ENCODE peak calls at places on chromosome 20, in nine cellular contexts. One of them, this sample, is unnamed.

GRCh38 chr20:9025643-9026042 is 43.2 kb upstream of the PLCB4 start:
- DNase-seq in Kasumi-1: no peak
- DNase-seq in PC-9: no peak
- DNase-seq in neural crest cell: no peak
- DNase-seq in smooth muscle cell of the brain vasculature: no peak
- DNase-seq in astrocyte of the spinal cord: peak
- DNase-seq in COR-L47: no peak
- DNase-seq in NCI-H1092: no peak
- DNase-seq in HTR-8/SVneo: no peak
- DNase-seq in this sample: no peak

GRCh38 chr20:50415516-50416268 is 94.5 kb upstream of the PTPN1 start:
- DNase-seq in neural crest cell: no peak
- DNase-seq in astrocyte of the spinal cord: peak
- DNase-seq in PC-9: peak
- DNase-seq in HTR-8/SVneo: no peak
- DNase-seq in smooth muscle cell of the brain vasculature: peak
- DNase-seq in COR-L47: no peak
- DNase-seq in NCI-H1092: no peak
- DNase-seq in Kasumi-1: no peak
- DNase-seq in this sample: peak

GRCh38 chr20:34069341-34070078 is 42.5 kb downstream of the EIF2S2 start:
- DNase-seq in HTR-8/SVneo: peak
- DNase-seq in Kasumi-1: peak
- DNase-seq in NCI-H1092: peak
- DNase-seq in smooth muscle cell of the brain vasculature: peak
- DNase-seq in astrocyte of the spinal cord: peak
- DNase-seq in COR-L47: peak
- DNase-seq in PC-9: peak
- DNase-seq in neural crest cell: peak
- DNase-seq in this sample: peak

GRCh38 chr20:26276811-26277210 is 580.2 kb upstream of the ZNF337 start:
- DNase-seq in smooth muscle cell of the brain vasculature: no peak
- DNase-seq in HTR-8/SVneo: no peak
- DNase-seq in neural crest cell: no peak
- DNase-seq in Kasumi-1: no peak
- DNase-seq in astrocyte of the spinal cord: peak
- DNase-seq in COR-L47: peak
- DNase-seq in NCI-H1092: peak
- DNase-seq in PC-9: no peak
- DNase-seq in this sample: no peak

GRCh38 chr20:62516345-62516744 is 40.5 kb upstream of the GATA5 start:
- DNase-seq in smooth muscle cell of the brain vasculature: no peak
- DNase-seq in PC-9: peak
- DNase-seq in neural crest cell: no peak
- DNase-seq in NCI-H1092: no peak
- DNase-seq in HTR-8/SVneo: peak
- DNase-seq in Kasumi-1: no peak
- DNase-seq in astrocyte of the spinal cord: no peak
- DNase-seq in COR-L47: no peak
- DNase-seq in this sample: no peak

GRCh38 chr20:5549200-5549599 is 201.0 kb upstream of the SHLD1 start:
- DNase-seq in Kasumi-1: no peak
- DNase-seq in PC-9: no peak
- DNase-seq in astrocyte of the spinal cord: no peak
- DNase-seq in COR-L47: no peak
- DNase-seq in neural crest cell: no peak
- DNase-seq in smooth muscle cell of the brain vasculature: no peak
- DNase-seq in HTR-8/SVneo: no peak
- DNase-seq in NCI-H1092: no peak
- DNase-seq in this sample: no peak

GRCh38 chr20:57514273-57514751 is 10.6 kb downstream of the CTCFL start:
- DNase-seq in Kasumi-1: peak
- DNase-seq in PC-9: peak
- DNase-seq in smooth muscle cell of the brain vasculature: peak
- DNase-seq in HTR-8/SVneo: peak
- DNase-seq in astrocyte of the spinal cord: peak
- DNase-seq in COR-L47: peak
- DNase-seq in neural crest cell: peak
- DNase-seq in NCI-H1092: peak
- DNase-seq in this sample: no peak

GRCh38 chr20:57743450-57744095 is 33.8 kb upstream of the PMEPA1 start:
- DNase-seq in Kasumi-1: no peak
- DNase-seq in neural crest cell: no peak
- DNase-seq in NCI-H1092: no peak
- DNase-seq in astrocyte of the spinal cord: no peak
- DNase-seq in COR-L47: no peak
- DNase-seq in smooth muscle cell of the brain vasculature: no peak
- DNase-seq in PC-9: no peak
- DNase-seq in HTR-8/SVneo: no peak
- DNase-seq in this sample: no peak

GRCh38 chr20:64280460-64280843 is 24.9 kb downstream of the PCMTD2 start:
- DNase-seq in astrocyte of the spinal cord: no peak
- DNase-seq in NCI-H1092: no peak
- DNase-seq in HTR-8/SVneo: no peak
- DNase-seq in COR-L47: no peak
- DNase-seq in smooth muscle cell of the brain vasculature: no peak
- DNase-seq in Kasumi-1: no peak
- DNase-seq in neural crest cell: no peak
- DNase-seq in PC-9: no peak
- DNase-seq in this sample: no peak

GRCh38 chr20:2697768-2698167 is 5.2 kb downstream of the EBF4 start:
- DNase-seq in HTR-8/SVneo: no peak
- DNase-seq in smooth muscle cell of the brain vasculature: no peak
- DNase-seq in NCI-H1092: peak
- DNase-seq in astrocyte of the spinal cord: no peak
- DNase-seq in COR-L47: no peak
- DNase-seq in Kasumi-1: no peak
- DNase-seq in PC-9: no peak
- DNase-seq in neural crest cell: no peak
- DNase-seq in this sample: peak

GRCh38 chr20:41608606-41609005 is 9.6 kb downstream of the CHD6 start:
- DNase-seq in neural crest cell: no peak
- DNase-seq in COR-L47: no peak
- DNase-seq in HTR-8/SVneo: no peak
- DNase-seq in astrocyte of the spinal cord: no peak
- DNase-seq in Kasumi-1: no peak
- DNase-seq in smooth muscle cell of the brain vasculature: no peak
- DNase-seq in PC-9: no peak
- DNase-seq in NCI-H1092: no peak
- DNase-seq in this sample: no peak

GRCh38 chr20:615494-615893 is 5.4 kb upstream of the TCF15 start:
- DNase-seq in neural crest cell: no peak
- DNase-seq in PC-9: no peak
- DNase-seq in NCI-H1092: no peak
- DNase-seq in COR-L47: no peak
- DNase-seq in Kasumi-1: no peak
- DNase-seq in smooth muscle cell of the brain vasculature: no peak
- DNase-seq in HTR-8/SVneo: no peak
- DNase-seq in astrocyte of the spinal cord: no peak
- DNase-seq in this sample: no peak

GRCh38 chr20:41321003-41321402 is 3.5 kb upstream of the ZHX3 start:
- DNase-seq in HTR-8/SVneo: no peak
- DNase-seq in NCI-H1092: no peak
- DNase-seq in Kasumi-1: peak
- DNase-seq in astrocyte of the spinal cord: no peak
- DNase-seq in PC-9: no peak
- DNase-seq in neural crest cell: no peak
- DNase-seq in COR-L47: no peak
- DNase-seq in smooth muscle cell of the brain vasculature: no peak
- DNase-seq in this sample: no peak

GRCh38 chr20:11716239-11716944 is 201.3 kb upstream of the BTBD3 start:
- DNase-seq in PC-9: peak
- DNase-seq in NCI-H1092: peak
- DNase-seq in smooth muscle cell of the brain vasculature: peak
- DNase-seq in astrocyte of the spinal cord: peak
- DNase-seq in HTR-8/SVneo: peak
- DNase-seq in neural crest cell: peak
- DNase-seq in COR-L47: peak
- DNase-seq in Kasumi-1: peak
- DNase-seq in this sample: peak

GRCh38 chr20:62918137-62918536 is 8.2 kb downstream of the DIDO1 start:
- DNase-seq in Kasumi-1: no peak
- DNase-seq in NCI-H1092: no peak
- DNase-seq in HTR-8/SVneo: no peak
- DNase-seq in neural crest cell: no peak
- DNase-seq in PC-9: no peak
- DNase-seq in COR-L47: no peak
- DNase-seq in astrocyte of the spinal cord: no peak
- DNase-seq in smooth muscle cell of the brain vasculature: no peak
- DNase-seq in this sample: no peak

GRCh38 chr20:10076126-10077080 is 41.6 kb downstream of the ANKEF1 start:
- DNase-seq in NCI-H1092: no peak
- DNase-seq in COR-L47: no peak
- DNase-seq in neural crest cell: no peak
- DNase-seq in Kasumi-1: no peak
- DNase-seq in astrocyte of the spinal cord: peak
- DNase-seq in PC-9: no peak
- DNase-seq in smooth muscle cell of the brain vasculature: no peak
- DNase-seq in HTR-8/SVneo: no peak
- DNase-seq in this sample: no peak

GRCh38 chr20:62282877-62283503 is 19.8 kb upstream of the ADRM1 start:
- DNase-seq in COR-L47: no peak
- DNase-seq in Kasumi-1: no peak
- DNase-seq in smooth muscle cell of the brain vasculature: no peak
- DNase-seq in HTR-8/SVneo: no peak
- DNase-seq in neural crest cell: no peak
- DNase-seq in NCI-H1092: no peak
- DNase-seq in PC-9: no peak
- DNase-seq in astrocyte of the spinal cord: no peak
- DNase-seq in this sample: peak

GRCh38 chr20:37071481-37071911 is 24.3 kb downstream of the RBL1 start:
- DNase-seq in neural crest cell: no peak
- DNase-seq in Kasumi-1: peak
- DNase-seq in smooth muscle cell of the brain vasculature: no peak
- DNase-seq in astrocyte of the spinal cord: peak
- DNase-seq in HTR-8/SVneo: no peak
- DNase-seq in COR-L47: no peak
- DNase-seq in PC-9: no peak
- DNase-seq in NCI-H1092: no peak
- DNase-seq in this sample: no peak

GRCh38 chr20:50628326-50628725 is 63.0 kb downstream of the RIPOR3 start:
- DNase-seq in Kasumi-1: no peak
- DNase-seq in COR-L47: peak
- DNase-seq in PC-9: no peak
- DNase-seq in NCI-H1092: no peak
- DNase-seq in astrocyte of the spinal cord: no peak
- DNase-seq in smooth muscle cell of the brain vasculature: no peak
- DNase-seq in neural crest cell: no peak
- DNase-seq in HTR-8/SVneo: no peak
- DNase-seq in this sample: peak

GRCh38 chr20:63497946-63498935 is 642 bp downstream of the EEF1A2 start:
- DNase-seq in neural crest cell: no peak
- DNase-seq in PC-9: peak
- DNase-seq in COR-L47: peak
- DNase-seq in NCI-H1092: no peak
- DNase-seq in smooth muscle cell of the brain vasculature: no peak
- DNase-seq in HTR-8/SVneo: no peak
- DNase-seq in Kasumi-1: no peak
- DNase-seq in astrocyte of the spinal cord: no peak
- DNase-seq in this sample: peak

GRCh38 chr20:54067606-54068174 is 2.7 kb downstream of the BCAS1 start:
- DNase-seq in astrocyte of the spinal cord: peak
- DNase-seq in smooth muscle cell of the brain vasculature: no peak
- DNase-seq in NCI-H1092: no peak
- DNase-seq in Kasumi-1: no peak
- DNase-seq in PC-9: peak
- DNase-seq in neural crest cell: no peak
- DNase-seq in COR-L47: no peak
- DNase-seq in HTR-8/SVneo: peak
- DNase-seq in this sample: no peak

GRCh38 chr20:25058051-25058796 is at the start of gene ACSS1:
- DNase-seq in smooth muscle cell of the brain vasculature: no peak
- DNase-seq in astrocyte of the spinal cord: peak
- DNase-seq in NCI-H1092: no peak
- DNase-seq in neural crest cell: no peak
- DNase-seq in PC-9: peak
- DNase-seq in Kasumi-1: peak
- DNase-seq in HTR-8/SVneo: peak
- DNase-seq in COR-L47: no peak
- DNase-seq in this sample: peak

GRCh38 chr20:51542033-51542893 is at the start of gene NFATC2:
- DNase-seq in COR-L47: no peak
- DNase-seq in astrocyte of the spinal cord: no peak
- DNase-seq in HTR-8/SVneo: no peak
- DNase-seq in Kasumi-1: peak
- DNase-seq in smooth muscle cell of the brain vasculature: no peak
- DNase-seq in NCI-H1092: peak
- DNase-seq in neural crest cell: no peak
- DNase-seq in PC-9: peak
- DNase-seq in this sample: no peak

GRCh38 chr20:51089272-51089671 is 66.4 kb upstream of the KCNG1 start:
- DNase-seq in PC-9: no peak
- DNase-seq in COR-L47: no peak
- DNase-seq in astrocyte of the spinal cord: no peak
- DNase-seq in smooth muscle cell of the brain vasculature: no peak
- DNase-seq in NCI-H1092: no peak
- DNase-seq in neural crest cell: no peak
- DNase-seq in Kasumi-1: no peak
- DNase-seq in HTR-8/SVneo: no peak
- DNase-seq in this sample: no peak

GRCh38 chr20:49247792-49248191 is 28.6 kb downstream of the DDX27 start:
- DNase-seq in astrocyte of the spinal cord: no peak
- DNase-seq in smooth muscle cell of the brain vasculature: no peak
- DNase-seq in Kasumi-1: peak
- DNase-seq in NCI-H1092: no peak
- DNase-seq in HTR-8/SVneo: no peak
- DNase-seq in COR-L47: no peak
- DNase-seq in neural crest cell: no peak
- DNase-seq in PC-9: no peak
- DNase-seq in this sample: no peak

GRCh38 chr20:373171-373890 is 7.2 kb upstream of the TRIB3 start:
- DNase-seq in Kasumi-1: peak
- DNase-seq in HTR-8/SVneo: peak
- DNase-seq in PC-9: peak
- DNase-seq in NCI-H1092: no peak
- DNase-seq in smooth muscle cell of the brain vasculature: no peak
- DNase-seq in astrocyte of the spinal cord: peak
- DNase-seq in neural crest cell: no peak
- DNase-seq in COR-L47: no peak
- DNase-seq in this sample: peak

GRCh38 chr20:33875055-33875454 is 63.9 kb downstream of the CHMP4B start:
- DNase-seq in smooth muscle cell of the brain vasculature: no peak
- DNase-seq in astrocyte of the spinal cord: no peak
- DNase-seq in HTR-8/SVneo: no peak
- DNase-seq in COR-L47: no peak
- DNase-seq in Kasumi-1: no peak
- DNase-seq in neural crest cell: no peak
- DNase-seq in NCI-H1092: no peak
- DNase-seq in PC-9: no peak
- DNase-seq in this sample: no peak

GRCh38 chr20:19457551-19457950 is 245.1 kb downstream of the SLC24A3 start:
- DNase-seq in HTR-8/SVneo: no peak
- DNase-seq in neural crest cell: no peak
- DNase-seq in smooth muscle cell of the brain vasculature: no peak
- DNase-seq in Kasumi-1: no peak
- DNase-seq in PC-9: no peak
- DNase-seq in astrocyte of the spinal cord: no peak
- DNase-seq in COR-L47: no peak
- DNase-seq in NCI-H1092: no peak
- DNase-seq in this sample: no peak

GRCh38 chr20:15379897-15380296 is 1042.5 kb upstream of the FLRT3 start:
- DNase-seq in HTR-8/SVneo: no peak
- DNase-seq in smooth muscle cell of the brain vasculature: no peak
- DNase-seq in Kasumi-1: no peak
- DNase-seq in neural crest cell: no peak
- DNase-seq in NCI-H1092: no peak
- DNase-seq in COR-L47: no peak
- DNase-seq in astrocyte of the spinal cord: no peak
- DNase-seq in PC-9: no peak
- DNase-seq in this sample: no peak

GRCh38 chr20:56566621-56567020 is 33.6 kb downstream of the FAM209B start:
- DNase-seq in PC-9: peak
- DNase-seq in astrocyte of the spinal cord: no peak
- DNase-seq in HTR-8/SVneo: no peak
- DNase-seq in NCI-H1092: no peak
- DNase-seq in smooth muscle cell of the brain vasculature: no peak
- DNase-seq in Kasumi-1: no peak
- DNase-seq in COR-L47: no peak
- DNase-seq in neural crest cell: no peak
- DNase-seq in this sample: peak

GRCh38 chr20:32484221-32485125 is 100.7 kb downstream of the NOL4L start:
- DNase-seq in HTR-8/SVneo: no peak
- DNase-seq in neural crest cell: peak
- DNase-seq in Kasumi-1: no peak
- DNase-seq in NCI-H1092: no peak
- DNase-seq in smooth muscle cell of the brain vasculature: no peak
- DNase-seq in PC-9: peak
- DNase-seq in astrocyte of the spinal cord: no peak
- DNase-seq in COR-L47: peak
- DNase-seq in this sample: peak